ENCODE peak calls at places on chromosome 2, in five cellular contexts. S is A549, C is K562, B is body of pancreas, N is GM12878. K is an unnamed sample.

GRCh38 chr2:112995346-112995920 is 9.8 kb upstream of the IL36A start:
- DNase-seq in S (no peak), C (no peak), B (no peak), N (no peak), K (no peak)

GRCh38 chr2:232838406-232838874 is 31.6 kb upstream of the SNORC start:
- DNase-seq in S (peak; percentile 13), C (peak; percentile 20), B (peak; percentile 26), N (peak; percentile 59), K (no peak)

GRCh38 chr2:239236043-239236807 is 164.6 kb downstream of the HDAC4 start:
- DNase-seq in S (no peak), C (no peak), B (no peak), N (no peak), K (no peak)

GRCh38 chr2:181077128-181077709 is 96.8 kb downstream of the UBE2E3 start:
- DNase-seq in S (peak; percentile 53), C (peak; percentile 27), B (no peak), N (peak; percentile 16), K (no peak)

GRCh38 chr2:64426191-64426952 is 27.6 kb upstream of the LGALSL start:
- DNase-seq in S (no peak), C (no peak), B (no peak), N (no peak), K (no peak)

GRCh38 chr2:50953021-50953420 is 78.9 kb downstream of the NRXN1 start:
- DNase-seq in S (peak; percentile 13), C (no peak), B (no peak), N (no peak), K (no peak)

GRCh38 chr2:69099541-69099940 is 86.6 kb downstream of the ANTXR1 start:
- DNase-seq in S (no peak), C (no peak), B (no peak), N (no peak), K (no peak)

GRCh38 chr2:54966837-54967236 is 83.4 kb downstream of the RTN4 start:
- DNase-seq in S (no peak), C (no peak), B (no peak), N (no peak), K (no peak)

GRCh38 chr2:12596771-12597170 is 120.0 kb upstream of the TRIB2 start:
- DNase-seq in S (no peak), C (no peak), B (no peak), N (no peak), K (peak; percentile 83)

GRCh38 chr2:42809131-42809875 is 16.9 kb upstream of the HAAO start:
- DNase-seq in S (no peak), C (no peak), B (peak; percentile 67), N (no peak), K (no peak)

GRCh38 chr2:112662702-112663101 is 17.0 kb downstream of the SLC20A1 start:
- DNase-seq in S (no peak), C (no peak), B (peak; percentile 29), N (no peak), K (no peak)

GRCh38 chr2:62222674-62223073 is 26.8 kb downstream of the B3GNT2 start:
- DNase-seq in S (no peak), C (no peak), B (no peak), N (no peak), K (no peak)

GRCh38 chr2:197309369-197310231 is 980 bp downstream of the ANKRD44 start:
- DNase-seq in S (no peak), C (no peak), B (peak; percentile 50), N (no peak), K (no peak)

GRCh38 chr2:17635007-17635406 is 94.5 kb downstream of the VSNL1 start:
- DNase-seq in S (no peak), C (no peak), B (no peak), N (no peak), K (no peak)

GRCh38 chr2:10407841-10408648 is 40.1 kb downstream of the ODC1 start:
- DNase-seq in S (peak; percentile 97), C (peak; percentile 87), B (peak; percentile 93), N (peak; percentile 51), K (peak; percentile 93)

GRCh38 chr2:12507295-12507694 is 209.4 kb upstream of the TRIB2 start:
- DNase-seq in S (no peak), C (no peak), B (no peak), N (peak; percentile 76), K (no peak)

GRCh38 chr2:52934354-52934898 is 833.2 kb upstream of the CHAC2 start:
- DNase-seq in S (peak; percentile 37), C (no peak), B (peak; percentile 26), N (peak; percentile 46), K (no peak)

DNA sequence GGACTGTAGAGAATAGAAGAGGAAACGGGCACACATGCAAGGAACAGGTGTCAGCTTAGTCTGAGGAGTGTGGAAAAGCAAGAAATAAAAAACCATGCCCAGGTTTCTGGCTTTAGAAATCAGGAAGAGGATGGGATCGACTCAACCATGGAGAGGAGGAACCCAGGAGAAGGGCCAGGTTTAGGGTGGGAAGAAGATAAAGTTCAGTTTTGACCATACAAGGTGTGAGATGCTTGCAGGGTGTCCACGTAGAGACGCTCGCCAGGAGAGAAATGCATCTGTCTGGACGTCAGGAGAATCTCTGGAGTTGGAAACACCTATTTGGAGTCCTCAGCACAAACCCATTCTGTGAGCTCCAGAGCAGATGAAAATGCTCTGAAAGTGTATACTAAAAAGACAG is 275.1 kb downstream of the CYRIA start:
- DNase-seq in S (no peak), C (no peak), B (no peak), N (no peak), K (peak; percentile 39)
- H3K4me3 ChIP-seq in S (no peak overlapping the region), C (no peak overlapping the region), B (no peak overlapping the region), N (no peak overlapping the region), K (no peak overlapping the region)

DNA sequence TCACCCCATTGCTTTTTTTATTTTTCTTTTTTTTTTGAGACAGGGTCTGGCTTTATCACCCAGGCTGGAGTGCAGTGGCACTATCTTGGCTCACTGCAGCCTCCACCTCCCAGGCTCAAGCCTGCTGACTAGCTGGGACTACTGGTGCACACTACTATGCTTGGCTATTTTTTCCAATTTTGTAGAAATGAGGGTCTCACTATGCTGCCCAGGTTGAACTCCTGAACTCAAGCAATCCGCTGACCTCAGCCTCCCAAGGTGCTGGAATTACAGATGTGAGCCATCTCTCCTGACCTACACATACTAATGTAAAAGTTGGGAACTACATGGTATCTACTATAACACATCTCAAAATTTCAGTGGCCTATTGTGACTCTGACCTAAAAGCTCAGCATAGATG is 101.2 kb downstream of the FMNL2 start:
- DNase-seq in S (no peak), C (no peak), B (no peak), N (no peak), K (peak; percentile 45)
- H3K4me1 ChIP-seq in S (peaks cover 55% of the 10 kb centered on the region), C (no peaks in the 10 kb centered on the region), B (no peaks in the 10 kb centered on the region), N (no peaks in the 10 kb centered on the region), K (peaks cover 27% of the 10 kb centered on the region)

DNA sequence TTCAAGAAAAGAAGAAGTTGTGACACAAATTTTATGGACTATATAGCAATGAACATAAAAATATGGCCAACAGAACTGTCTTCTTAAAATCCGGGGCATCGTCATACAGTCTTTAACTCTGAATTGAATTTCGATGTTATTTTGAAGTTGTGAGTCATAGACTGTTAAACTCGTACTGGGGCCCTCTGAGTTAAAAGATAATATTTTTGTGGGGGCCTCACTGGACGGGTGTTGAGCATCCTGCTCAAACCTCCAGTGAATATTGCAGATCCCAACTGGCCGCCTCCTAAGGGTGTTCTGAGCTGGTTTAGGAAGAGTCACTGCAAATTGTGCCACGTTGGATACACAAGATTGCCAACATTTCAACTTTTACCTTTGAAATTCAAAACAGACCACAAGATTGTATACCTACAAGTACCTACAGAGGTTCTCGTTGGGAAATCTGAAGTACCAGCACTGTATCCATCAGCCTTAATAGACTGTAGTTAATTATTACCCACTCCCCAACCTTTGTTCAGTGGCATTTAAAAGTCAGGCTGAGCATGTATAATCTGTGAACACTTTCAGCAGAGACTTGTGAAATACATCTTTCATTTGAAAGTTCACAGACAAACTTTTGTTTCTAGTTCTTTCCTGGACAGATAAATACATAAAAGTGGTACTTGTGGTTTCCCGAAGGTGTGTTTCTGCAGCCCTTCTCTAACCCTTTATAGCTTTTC is 27.8 kb downstream of the KLHL23 start:
- DNase-seq in S (no peak), C (no peak), B (no peak), N (peak; percentile 32), K (no peak)
- TF ChIP-seq POLR2A in S (no peak), C (no peak), B (no peak), N (no peak), K (no peak)

GRCh38 chr2:199461455-199462166 is 3.9 kb upstream of the SATB2 start:
- DNase-seq in S (no peak), C (no peak), B (no peak), N (no peak), K (no peak)

GRCh38 chr2:199463708-199464613 is 6.2 kb upstream of the SATB2 start:
- DNase-seq in S (no peak), C (no peak), B (no peak), N (no peak), K (peak; percentile 75)

GRCh38 chr2:199462167-199462976 is 4.6 kb upstream of the SATB2 start:
- DNase-seq in S (no peak), C (no peak), B (no peak), N (no peak), K (peak; percentile 85)

GRCh38 chr2:199464614-199465352 is 7.0 kb upstream of the SATB2 start:
- DNase-seq in S (no peak), C (no peak), B (no peak), N (no peak), K (peak; percentile 72)

GRCh38 chr2:199463000-199463692 is 5.4 kb upstream of the SATB2 start:
- DNase-seq in S (peak; percentile 75), C (no peak), B (peak; percentile 78), N (no peak), K (peak; percentile 87)
- H3K4me3 ChIP-seq in S (peak overlapping the region; percentile 57), C (no peak overlapping the region), B (peak overlapping the region; percentile 9), N (no peak overlapping the region), K (peak overlapping the region; percentile 48)

DNA sequence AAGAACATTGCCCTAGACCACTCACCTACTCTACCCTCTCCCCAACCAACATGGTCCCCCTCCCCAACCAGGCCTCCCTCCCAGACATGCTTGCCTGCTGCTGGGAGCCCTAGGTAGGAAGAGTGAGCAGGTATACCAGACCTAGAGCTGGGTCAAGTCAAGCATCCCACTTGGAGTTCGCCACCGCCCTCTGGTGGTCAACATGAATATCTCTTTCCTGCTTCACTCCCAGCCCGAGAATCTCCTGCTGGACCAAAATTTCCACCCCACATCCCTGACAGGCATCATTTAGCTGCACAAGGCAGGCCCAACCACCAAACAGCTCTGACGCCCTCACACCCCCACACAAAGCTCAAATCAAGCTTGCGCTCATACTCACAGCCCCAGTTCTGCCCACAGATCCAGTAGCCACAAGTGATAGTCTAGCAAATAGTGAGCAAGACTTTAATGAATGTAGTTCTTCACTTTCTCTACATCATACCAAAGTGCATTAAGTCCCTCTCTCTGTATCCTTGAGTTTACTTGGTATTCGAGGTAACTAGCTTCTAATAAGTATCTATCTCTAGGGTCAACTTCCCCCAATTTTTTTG is 116.0 kb downstream of the TNS1 start:
- DNase-seq in S (peak; percentile 76), C (peak; percentile 69), B (peak; percentile 73), N (no peak), K (no peak)
- H3K4me1 ChIP-seq in S (peaks cover 7% of the 10 kb centered on the region), C (peaks cover 3% of the 10 kb centered on the region), B (peaks cover 15% of the 10 kb centered on the region), N (no peaks in the 10 kb centered on the region), K (peaks cover 88% of the 10 kb centered on the region)

GRCh38 chr2:171999604-172000469 is at the start of gene METAP1D:
- DNase-seq in S (peak; percentile 89), C (peak; percentile 99), B (peak; percentile 95), N (peak; percentile 70), K (peak; percentile 94)
- TF ChIP-seq POLR2A in S (peak; percentile 94), C (peak; percentile 94), B (peak; percentile 76), N (peak; percentile 98), K (no peak)

K was measured in esophagus muscularis mucosa.